ENCODE peak calls at places on chromosomes 11 and 22, in five cellular contexts. One of them, this sample, is unnamed. For H3K4me1, the result is how much of the 10 kb centered on the place peaks cover.

GRCh38 chr11:77191823-77192495 is 63.9 kb downstream of the MYO7A start:
- DNase-seq in A549: peak
- DNase-seq in sigmoid colon: no peak
- DNase-seq in pancreas: peak
- DNase-seq in CD4-positive, CD25-positive, alpha-beta regulatory T cell: peak
- DNase-seq in this sample: no peak

GRCh38 chr11:57237204-57237681 is at the start of gene APLNR:
- DNase-seq in A549: no peak
- DNase-seq in sigmoid colon: no peak
- DNase-seq in pancreas: no peak
- DNase-seq in CD4-positive, CD25-positive, alpha-beta regulatory T cell: no peak
- DNase-seq in this sample: no peak

GRCh38 chr22:40857309-40857851 is 432 bp downstream of the XPNPEP3 start:
- DNase-seq in pancreas: no peak
- DNase-seq in CD4-positive, CD25-positive, alpha-beta regulatory T cell: peak
- DNase-seq in sigmoid colon: no peak
- DNase-seq in A549: no peak
- DNase-seq in this sample: no peak

GRCh38 chr11:71548716-71549151 is 514 bp downstream of the KRTAP5-9 start:
- DNase-seq in sigmoid colon: no peak
- DNase-seq in pancreas: no peak
- DNase-seq in A549: no peak
- DNase-seq in CD4-positive, CD25-positive, alpha-beta regulatory T cell: no peak
- DNase-seq in this sample: no peak

GRCh38 chr11:103110406-103110805 is 1.2 kb downstream of the DYNC2H1 start:
- DNase-seq in CD4-positive, CD25-positive, alpha-beta regulatory T cell: peak
- DNase-seq in sigmoid colon: no peak
- DNase-seq in pancreas: no peak
- DNase-seq in A549: peak
- DNase-seq in this sample: no peak

GRCh38 chr22:20656902-20657836 is 116.7 kb upstream of the SERPIND1 start:
- DNase-seq in pancreas: no peak
- DNase-seq in A549: no peak
- DNase-seq in sigmoid colon: peak
- DNase-seq in CD4-positive, CD25-positive, alpha-beta regulatory T cell: no peak
- DNase-seq in this sample: no peak

GRCh38 chr22:37930270-37930951 is 23.0 kb downstream of the C22orf23 start:
- DNase-seq in sigmoid colon: no peak
- DNase-seq in pancreas: no peak
- DNase-seq in CD4-positive, CD25-positive, alpha-beta regulatory T cell: peak
- DNase-seq in A549: peak
- DNase-seq in this sample: no peak

GRCh38 chr22:46756097-46756496 is 6.4 kb upstream of the TBC1D22A start:
- DNase-seq in pancreas: no peak
- DNase-seq in CD4-positive, CD25-positive, alpha-beta regulatory T cell: no peak
- DNase-seq in sigmoid colon: no peak
- DNase-seq in A549: no peak
- DNase-seq in this sample: no peak

GRCh38 chr11:61332266-61332822 is 561 bp downstream of the DDB1 start:
- DNase-seq in sigmoid colon: no peak
- DNase-seq in A549: peak
- DNase-seq in pancreas: no peak
- DNase-seq in CD4-positive, CD25-positive, alpha-beta regulatory T cell: peak
- DNase-seq in this sample: no peak

GRCh38 chr22:23080542-23081290 is 10.4 kb downstream of the GNAZ start:
- DNase-seq in sigmoid colon: no peak
- DNase-seq in pancreas: no peak
- DNase-seq in CD4-positive, CD25-positive, alpha-beta regulatory T cell: no peak
- DNase-seq in A549: no peak
- DNase-seq in this sample: no peak

GRCh38 chr11:67694875-67695555 is 20.6 kb upstream of the ALDH3B2 start:
- DNase-seq in A549: no peak
- DNase-seq in pancreas: no peak
- DNase-seq in sigmoid colon: no peak
- DNase-seq in CD4-positive, CD25-positive, alpha-beta regulatory T cell: no peak
- DNase-seq in this sample: no peak

DNA sequence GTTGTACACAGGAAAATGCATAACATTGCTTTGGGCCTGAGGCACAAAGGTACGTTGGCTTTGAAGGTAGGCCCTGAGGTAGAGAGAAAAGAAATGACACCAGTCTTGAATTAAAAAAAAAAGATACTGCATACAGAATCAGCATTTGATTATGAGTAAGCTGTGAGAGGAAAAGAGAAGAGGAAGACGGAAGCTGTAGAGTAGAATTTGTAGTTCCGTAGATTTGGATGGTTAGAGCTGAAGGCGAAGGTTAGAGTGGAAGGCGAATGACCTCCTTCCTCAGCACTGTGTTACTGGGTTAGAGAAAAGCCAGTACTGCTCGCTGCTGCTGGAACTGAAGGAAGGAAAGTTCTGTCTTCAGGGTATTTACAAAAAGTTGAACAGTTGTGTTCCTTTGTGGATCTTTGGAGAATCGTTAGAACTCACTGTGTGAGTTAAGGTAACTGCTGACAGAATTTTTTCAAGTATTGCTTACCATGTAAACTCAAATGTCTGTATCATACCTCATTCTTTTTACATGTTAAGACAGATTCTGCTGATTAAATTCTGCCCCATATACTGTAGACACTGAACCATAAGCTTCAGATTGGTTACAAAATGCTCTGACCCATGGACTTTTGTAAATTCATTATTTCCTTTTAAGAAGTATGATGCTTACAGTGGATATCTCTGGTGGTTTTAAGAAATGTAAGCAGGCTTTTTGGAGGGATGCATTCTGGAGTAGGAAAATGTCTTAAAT is 50.2 kb downstream of the MCAM start:
- DNase-seq in pancreas: no peak
- DNase-seq in sigmoid colon: no peak
- DNase-seq in A549: no peak
- DNase-seq in CD4-positive, CD25-positive, alpha-beta regulatory T cell: peak
- DNase-seq in this sample: no peak
- H3K4me3 ChIP-seq in pancreas: no peak
- H3K4me3 ChIP-seq in sigmoid colon: no peak
- H3K4me3 ChIP-seq in A549: no peak
- H3K4me3 ChIP-seq in CD4-positive, CD25-positive, alpha-beta regulatory T cell: peak
- H3K4me3 ChIP-seq in this sample: no peak

DNA sequence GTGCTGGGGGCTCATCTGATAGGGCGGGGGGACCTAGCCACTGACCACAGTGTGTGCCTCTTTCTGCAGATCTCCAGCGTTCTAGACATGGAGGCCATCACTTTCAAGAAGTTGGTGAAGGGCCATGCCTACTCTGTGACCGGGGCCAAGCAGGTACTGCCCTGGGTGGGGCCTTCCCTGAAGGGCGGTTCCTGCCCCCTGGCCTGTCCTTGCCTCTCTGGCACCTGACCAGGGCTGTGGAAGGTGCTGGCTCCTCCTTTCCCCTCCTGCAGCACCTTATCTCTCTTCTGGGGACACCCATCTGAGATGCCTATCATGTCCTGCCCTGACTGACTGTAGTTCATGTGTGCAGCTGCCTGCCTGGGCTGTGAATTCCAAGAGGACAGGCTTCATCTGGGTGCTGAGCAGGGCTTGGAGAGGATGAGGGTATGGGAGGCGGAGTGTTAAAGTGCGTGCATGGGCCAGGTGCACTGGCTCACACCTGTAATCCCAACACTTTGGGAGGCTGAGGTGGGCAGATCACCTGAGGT is 5.5 kb downstream of the CAPN1 start:
- DNase-seq in CD4-positive, CD25-positive, alpha-beta regulatory T cell: no peak
- DNase-seq in pancreas: no peak
- DNase-seq in sigmoid colon: no peak
- DNase-seq in A549: no peak
- DNase-seq in this sample: no peak
- H3K4me1 ChIP-seq in CD4-positive, CD25-positive, alpha-beta regulatory T cell: under half
- H3K4me1 ChIP-seq in pancreas: under half
- H3K4me1 ChIP-seq in sigmoid colon: under half
- H3K4me1 ChIP-seq in A549: under half
- H3K4me1 ChIP-seq in this sample: under half

DNA sequence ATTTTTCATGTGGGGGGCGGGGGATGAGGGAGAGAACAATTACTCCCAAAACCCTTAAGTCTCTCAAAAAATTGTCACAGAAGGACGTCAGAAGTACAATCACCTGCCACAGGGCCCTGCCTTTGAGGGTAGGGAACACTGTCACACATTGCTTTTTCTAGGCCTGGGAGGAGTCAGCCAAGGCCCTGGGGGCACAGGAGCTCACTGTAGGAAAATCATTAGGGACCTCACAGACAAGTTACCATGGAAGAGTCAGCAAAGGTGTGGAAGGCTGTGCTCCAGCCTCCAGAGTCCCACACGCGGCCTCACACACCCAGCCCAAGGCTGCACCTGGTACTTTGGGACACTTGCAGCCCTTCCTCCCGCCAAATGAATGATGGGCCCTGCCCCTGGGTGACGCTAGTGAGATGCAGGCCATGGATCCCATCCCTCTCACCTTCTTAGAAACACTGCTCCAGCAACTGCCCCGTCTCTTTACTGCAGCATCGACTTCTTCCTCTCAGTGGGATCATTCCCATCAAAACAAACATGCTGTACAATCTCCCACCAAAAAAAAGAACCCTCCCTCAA is 3.3 kb downstream of the PLEKHA7 start:
- DNase-seq in sigmoid colon: peak
- DNase-seq in CD4-positive, CD25-positive, alpha-beta regulatory T cell: no peak
- DNase-seq in pancreas: no peak
- DNase-seq in A549: no peak
- DNase-seq in this sample: no peak
- H3K4me3 ChIP-seq in sigmoid colon: no peak
- H3K4me3 ChIP-seq in CD4-positive, CD25-positive, alpha-beta regulatory T cell: no peak
- H3K4me3 ChIP-seq in pancreas: no peak
- H3K4me3 ChIP-seq in A549: no peak
- H3K4me3 ChIP-seq in this sample: no peak

GRCh38 chr22:27814993-27815392 is 13.4 kb upstream of the MN1 start:
- DNase-seq in A549: no peak
- DNase-seq in pancreas: no peak
- DNase-seq in CD4-positive, CD25-positive, alpha-beta regulatory T cell: no peak
- DNase-seq in sigmoid colon: no peak
- DNase-seq in this sample: no peak
- H3K4me1 ChIP-seq in A549: under half
- H3K4me1 ChIP-seq in pancreas: under half
- H3K4me1 ChIP-seq in CD4-positive, CD25-positive, alpha-beta regulatory T cell: under half
- H3K4me1 ChIP-seq in sigmoid colon: under half
- H3K4me1 ChIP-seq in this sample: under half

DNA sequence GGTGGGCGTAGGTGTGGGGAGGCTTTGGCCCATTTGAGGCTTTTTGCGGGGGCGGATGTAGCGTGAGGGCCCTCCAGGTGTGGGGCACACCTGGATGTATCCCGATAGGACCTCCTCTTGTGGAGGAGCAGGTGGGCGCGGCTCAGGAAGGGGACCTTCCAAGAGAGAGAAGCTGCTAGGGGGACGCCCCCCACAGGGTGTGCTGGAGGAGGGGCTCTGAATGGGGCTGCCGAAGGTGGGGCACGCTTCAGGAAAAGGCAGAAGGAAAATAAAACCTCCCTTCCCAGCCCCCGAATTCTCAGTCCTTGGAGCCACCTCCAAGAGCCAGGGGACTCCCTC is 621 bp downstream of the SGSM1 start:
- DNase-seq in pancreas: no peak
- DNase-seq in A549: no peak
- DNase-seq in CD4-positive, CD25-positive, alpha-beta regulatory T cell: no peak
- DNase-seq in sigmoid colon: no peak
- DNase-seq in this sample: no peak
- H3K4me3 ChIP-seq in pancreas: peak
- H3K4me3 ChIP-seq in A549: peak
- H3K4me3 ChIP-seq in CD4-positive, CD25-positive, alpha-beta regulatory T cell: no peak
- H3K4me3 ChIP-seq in sigmoid colon: peak
- H3K4me3 ChIP-seq in this sample: peak

GRCh38 chr11:3161309-3161708 is 3.8 kb downstream of the OSBPL5 start:
- DNase-seq in A549: no peak
- DNase-seq in pancreas: no peak
- DNase-seq in sigmoid colon: peak
- DNase-seq in CD4-positive, CD25-positive, alpha-beta regulatory T cell: no peak
- DNase-seq in this sample: no peak

GRCh38 chr11:3163241-3163981 is 1.7 kb downstream of the OSBPL5 start:
- DNase-seq in pancreas: no peak
- DNase-seq in A549: no peak
- DNase-seq in sigmoid colon: no peak
- DNase-seq in CD4-positive, CD25-positive, alpha-beta regulatory T cell: no peak
- DNase-seq in this sample: no peak

GRCh38 chr11:3160252-3161031 is 4.7 kb downstream of the OSBPL5 start:
- DNase-seq in sigmoid colon: peak
- DNase-seq in CD4-positive, CD25-positive, alpha-beta regulatory T cell: peak
- DNase-seq in pancreas: peak
- DNase-seq in A549: no peak
- DNase-seq in this sample: no peak

GRCh38 chr11:3162410-3163240 is 2.5 kb downstream of the OSBPL5 start:
- DNase-seq in sigmoid colon: no peak
- DNase-seq in A549: no peak
- DNase-seq in CD4-positive, CD25-positive, alpha-beta regulatory T cell: no peak
- DNase-seq in pancreas: no peak
- DNase-seq in this sample: no peak

GRCh38 chr11:3161720-3162409 is 3.2 kb downstream of the OSBPL5 start:
- DNase-seq in A549: no peak
- DNase-seq in CD4-positive, CD25-positive, alpha-beta regulatory T cell: no peak
- DNase-seq in pancreas: no peak
- DNase-seq in sigmoid colon: no peak
- DNase-seq in this sample: no peak
- H3K4me1 ChIP-seq in A549: under half
- H3K4me1 ChIP-seq in CD4-positive, CD25-positive, alpha-beta regulatory T cell: under half
- H3K4me1 ChIP-seq in pancreas: under half
- H3K4me1 ChIP-seq in sigmoid colon: half or more
- H3K4me1 ChIP-seq in this sample: under half

GRCh38 chr11:8686325-8686724 is 3.7 kb downstream of the RPL27A start:
- DNase-seq in pancreas: no peak
- DNase-seq in A549: no peak
- DNase-seq in sigmoid colon: no peak
- DNase-seq in CD4-positive, CD25-positive, alpha-beta regulatory T cell: no peak
- DNase-seq in this sample: no peak

GRCh38 chr11:8685820-8686219 is 3.2 kb downstream of the RPL27A start:
- DNase-seq in sigmoid colon: no peak
- DNase-seq in CD4-positive, CD25-positive, alpha-beta regulatory T cell: no peak
- DNase-seq in A549: no peak
- DNase-seq in pancreas: no peak
- DNase-seq in this sample: no peak

GRCh38 chr11:8683115-8683807 is 669 bp downstream of the RPL27A start:
- DNase-seq in pancreas: no peak
- DNase-seq in CD4-positive, CD25-positive, alpha-beta regulatory T cell: no peak
- DNase-seq in sigmoid colon: no peak
- DNase-seq in A549: no peak
- DNase-seq in this sample: peak

GRCh38 chr11:8684600-8685290 is 2.2 kb downstream of the RPL27A start:
- DNase-seq in CD4-positive, CD25-positive, alpha-beta regulatory T cell: no peak
- DNase-seq in A549: no peak
- DNase-seq in sigmoid colon: no peak
- DNase-seq in pancreas: no peak
- DNase-seq in this sample: no peak

GRCh38 chr11:8685306-8685705 is 2.7 kb downstream of the RPL27A start:
- DNase-seq in pancreas: no peak
- DNase-seq in A549: no peak
- DNase-seq in CD4-positive, CD25-positive, alpha-beta regulatory T cell: no peak
- DNase-seq in sigmoid colon: no peak
- DNase-seq in this sample: no peak
- H3K4me3 ChIP-seq in pancreas: no peak
- H3K4me3 ChIP-seq in A549: peak
- H3K4me3 ChIP-seq in CD4-positive, CD25-positive, alpha-beta regulatory T cell: no peak
- H3K4me3 ChIP-seq in sigmoid colon: no peak
- H3K4me3 ChIP-seq in this sample: no peak